ENCODE peak calls at places on chromosomes 6 and 20, in seven cellular contexts. M is A549, I is ovary, Y is suprapubic skin, W is sigmoid colon, K is transverse colon, F is SK-N-SH. D is an unnamed sample.

GRCh38 chr6:170086639-170087420 is 204.0 kb downstream of the DLL1 start:
- DNase-seq in I (peak; percentile 9), Y (peak; percentile 50), M (no peak), F (no peak), W (peak; percentile 62), K (peak; percentile 7), D (no peak)

GRCh38 chr20:64039293-64040160 is 3.5 kb downstream of the C20orf204 start:
- DNase-seq in F (no peak), Y (no peak), W (no peak), M (no peak), I (no peak), K (no peak), D (no peak)

GRCh38 chr6:89260310-89260709 is 43.2 kb upstream of the GABRR1 start:
- DNase-seq in F (no peak), K (no peak), Y (no peak), M (no peak), I (no peak), W (no peak), D (no peak)

GRCh38 chr20:50580016-50580747 is 70.0 kb downstream of the PTPN1 start:
- DNase-seq in W (peak; percentile 86), I (peak; percentile 80), F (peak; percentile 92), Y (peak; percentile 72), K (peak; percentile 70), M (peak; percentile 91), D (peak; percentile 48)

GRCh38 chr6:149046822-149047246 is 270.7 kb upstream of the TAB2 start:
- DNase-seq in F (no peak), W (no peak), Y (no peak), K (no peak), M (no peak), I (no peak), D (no peak)

GRCh38 chr20:50655325-50655880 is 35.9 kb downstream of the RIPOR3 start:
- DNase-seq in K (peak; percentile 58), F (peak; percentile 64), I (peak; percentile 91), M (no peak), W (peak; percentile 94), Y (peak; percentile 81), D (peak; percentile 76)

GRCh38 chr6:149493697-149494334 is 9.0 kb upstream of the ZC3H12D start:
- DNase-seq in W (no peak), I (no peak), M (no peak), Y (no peak), K (peak; percentile 63), F (no peak), D (no peak)

GRCh38 chr20:51622004-51622874 is 79.7 kb upstream of the NFATC2 start:
- DNase-seq in W (no peak), Y (no peak), M (no peak), F (no peak), I (no peak), K (no peak), D (no peak)

GRCh38 chr6:48080227-48081009 is 30.6 kb downstream of the PTCHD4 start:
- DNase-seq in K (no peak), I (no peak), F (no peak), W (no peak), M (no peak), Y (no peak), D (no peak)

GRCh38 chr20:41616228-41616627 is 1.9 kb downstream of the CHD6 start:
- DNase-seq in K (no peak), W (no peak), Y (no peak), I (no peak), F (no peak), M (no peak), D (no peak)

GRCh38 chr20:57680934-57681914 is 28.6 kb downstream of the PMEPA1 start:
- DNase-seq in F (no peak), M (no peak), K (peak; percentile 51), I (no peak), W (no peak), Y (no peak), D (no peak)

GRCh38 chr6:106458021-106458986 is 97.8 kb downstream of the CRYBG1 start:
- DNase-seq in K (no peak), I (no peak), W (no peak), Y (no peak), M (no peak), F (no peak), D (no peak)

GRCh38 chr20:47330071-47330470 is 26.4 kb downstream of the ZMYND8 start:
- DNase-seq in I (no peak), F (no peak), M (no peak), Y (no peak), W (no peak), K (no peak), D (no peak)

GRCh38 chr6:53651149-53651763 is 14.3 kb downstream of the KLHL31 start:
- DNase-seq in W (peak; percentile 71), K (peak; percentile 84), I (peak; percentile 46), M (peak; percentile 18), Y (no peak), F (peak; percentile 54), D (peak; percentile 60)

GRCh38 chr20:18004389-18005031 is 35.7 kb downstream of the MGME1 start:
- DNase-seq in W (no peak), M (no peak), F (no peak), Y (peak; percentile 37), I (no peak), K (peak; percentile 6), D (no peak)

GRCh38 chr6:170243791-170244291 is 47.0 kb downstream of the DLL1 start:
- DNase-seq in F (peak; percentile 86), I (no peak), K (no peak), Y (peak; percentile 54), M (no peak), W (peak; percentile 60), D (no peak)

DNA sequence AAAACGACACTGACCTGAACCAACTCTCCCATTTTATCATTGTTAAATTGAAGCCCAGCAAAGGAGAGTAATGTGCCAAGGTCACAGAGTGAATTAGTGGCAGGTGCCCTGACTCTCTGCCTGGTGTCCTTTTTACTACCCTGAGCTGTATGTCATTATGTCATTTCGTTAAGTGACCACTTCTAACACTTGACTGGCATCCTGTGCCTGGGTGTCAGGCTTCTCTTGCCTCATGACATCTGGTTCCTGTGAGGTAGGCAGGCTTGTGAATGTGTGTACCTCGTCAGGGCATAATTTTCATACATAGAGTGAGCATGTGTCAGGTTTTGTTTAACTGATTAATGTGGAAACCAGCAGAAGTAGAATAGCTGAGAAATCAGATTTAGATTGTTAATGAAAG is 48.6 kb downstream of the RALY start:
- DNase-seq in K (no peak), W (no peak), M (no peak), Y (no peak), I (no peak), F (no peak), D (no peak)
- H3K27ac ChIP-seq in K (no peak overlapping the region), W (no peak overlapping the region), M (no peak overlapping the region), Y (no peak overlapping the region), I (no peak overlapping the region), F (no peak overlapping the region), D (no peak overlapping the region)

GRCh38 chr6:111837641-111838500 is 35.4 kb downstream of the FYN start:
- DNase-seq in W (no peak), K (no peak), F (no peak), Y (no peak), I (no peak), M (no peak), D (no peak)
- H3K4me1 ChIP-seq in W (no peaks in the 10 kb centered on the region), K (no peaks in the 10 kb centered on the region), F (no peaks in the 10 kb centered on the region), Y (peaks cover 15% of the 10 kb centered on the region), I (peaks cover 11% of the 10 kb centered on the region), M (no peaks in the 10 kb centered on the region), D (peaks cover 31% of the 10 kb centered on the region)

DNA sequence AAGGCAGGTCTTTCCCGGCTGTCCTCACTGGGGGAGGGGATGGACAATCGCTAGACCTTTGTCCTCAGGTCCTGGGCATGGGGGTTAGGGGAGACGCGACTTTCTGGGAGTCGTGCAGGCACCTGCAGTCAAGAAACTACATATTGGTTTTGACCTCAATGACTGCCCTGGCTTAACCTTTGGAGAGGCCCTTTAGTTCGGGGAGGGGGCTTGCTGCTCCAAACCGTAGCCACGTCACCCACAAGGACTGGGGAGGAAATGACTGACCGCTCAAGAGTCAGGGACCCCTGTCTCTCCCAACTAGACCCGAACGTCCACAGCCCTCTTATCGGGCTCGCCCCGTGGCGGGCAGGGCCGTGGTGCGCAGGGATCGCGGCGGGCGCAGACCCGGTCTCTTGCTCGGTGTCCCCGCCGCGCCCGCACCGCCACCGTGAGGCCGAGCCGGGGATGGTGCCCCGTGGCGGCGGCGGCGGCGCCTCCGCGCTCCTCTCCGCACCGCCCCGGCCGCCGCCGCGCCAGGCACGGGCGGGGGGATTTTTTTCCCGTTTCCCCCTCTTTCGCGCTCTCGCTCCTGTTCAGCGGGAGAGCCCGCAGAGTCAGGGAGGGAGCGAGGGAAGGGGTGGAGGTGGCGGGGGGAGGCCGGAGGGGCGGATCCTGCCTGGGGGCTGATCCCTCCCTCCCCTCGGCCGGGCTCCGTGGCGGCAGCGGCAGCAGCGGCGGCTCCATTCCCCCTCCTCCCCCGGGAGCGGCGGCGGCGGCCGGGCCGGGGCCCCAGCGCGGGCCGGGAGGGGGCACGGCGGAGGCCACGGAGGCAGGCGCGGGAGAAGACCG is at the start of gene BRPF3:
- DNase-seq in M (peak; percentile 53), F (peak; percentile 94), W (peak; percentile 92), Y (peak; percentile 84), K (peak; percentile 84), I (peak; percentile 84), D (peak; percentile 42)
- TF ChIP-seq EP300 in M (no peak), F (no peak), W (no peak), Y (no peak), K (no peak), I (no peak), D (no peak)

DNA sequence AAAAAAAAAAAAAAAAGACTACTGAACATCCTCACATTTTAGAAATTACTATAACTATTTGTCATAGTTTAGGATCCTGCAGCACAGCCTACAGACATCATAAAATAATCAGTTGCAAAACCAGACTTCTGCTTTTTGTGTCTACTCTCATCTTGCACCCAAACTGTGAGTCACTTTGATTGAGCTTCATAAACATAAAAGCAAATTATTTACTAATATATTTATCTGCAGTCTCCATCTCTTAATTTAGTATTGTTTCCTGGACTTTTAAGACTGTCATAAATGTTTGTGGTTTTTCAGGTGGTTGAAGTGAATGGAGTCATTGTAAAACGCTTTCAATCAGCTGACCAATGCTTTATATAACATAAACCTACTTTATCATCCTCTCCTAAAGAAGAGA is 14.8 kb upstream of the CALHM6 start:
- DNase-seq in K (no peak), M (no peak), F (no peak), Y (no peak), W (no peak), I (no peak), D (no peak)
- H3K27ac ChIP-seq in K (no peak overlapping the region), M (no peak overlapping the region), F (peak overlapping the region; percentile 63), Y (no peak overlapping the region), W (no peak overlapping the region), I (no peak overlapping the region), D (no peak overlapping the region)

GRCh38 chr6:163457637-163458561 is 43.4 kb downstream of the QKI start:
- DNase-seq in K (peak; percentile 11), F (no peak), Y (no peak), M (peak; percentile 5), I (no peak), W (no peak), D (peak; percentile 43)
- H3K4me1 ChIP-seq in K (no peaks in the 10 kb centered on the region), F (peaks cover 9% of the 10 kb centered on the region), Y (peaks cover 21% of the 10 kb centered on the region), M (peaks cover 39% of the 10 kb centered on the region), I (peaks cover 7% of the 10 kb centered on the region), W (no peaks in the 10 kb centered on the region), D (no peaks in the 10 kb centered on the region)

GRCh38 chr20:45343867-45344721 is 4.1 kb downstream of the SDC4 start:
- DNase-seq in I (peak; percentile 65), K (peak; percentile 76), W (peak; percentile 88), M (no peak), Y (peak; percentile 85), F (no peak), D (no peak)
- TF ChIP-seq EP300 in I (no peak), K (no peak), W (no peak), M (no peak), Y (no peak), F (no peak), D (peak; percentile 61)

GRCh38 chr20:25338112-25339023 is 52.3 kb downstream of the ABHD12 start:
- DNase-seq in K (no peak), Y (no peak), W (no peak), F (no peak), M (no peak), I (no peak), D (no peak)
- H3K27ac ChIP-seq in K (no peak overlapping the region), Y (no peak overlapping the region), W (no peak overlapping the region), F (no peak overlapping the region), M (peak overlapping the region; percentile 1), I (no peak overlapping the region), D (no peak overlapping the region)